ENCODE peak calls at places on chromosomes 7 and 10, in seven cellular contexts. One of them, this sample, is unnamed.

GRCh38 chr10:124156524-124157225 is 63.3 kb upstream of the CHST15 start:
- DNase-seq in ecto neural progenitor cell: no peak
- DNase-seq in GM12865: peak
- DNase-seq in KG1: no peak
- DNase-seq in fibroblast of the conjunctiva: no peak
- DNase-seq in activated CD8-positive, alpha-beta memory T cell treated with anti-CD3 and anti-CD28 coated beads, Interleukin-2, amount 50 U/mL, for 4 hours: no peak
- DNase-seq in cardiac muscle cell: peak
- DNase-seq in this sample: no peak

GRCh38 chr7:123485187-123485586 is 49.2 kb downstream of the IQUB start:
- DNase-seq in ecto neural progenitor cell: no peak
- DNase-seq in GM12865: no peak
- DNase-seq in KG1: no peak
- DNase-seq in fibroblast of the conjunctiva: no peak
- DNase-seq in activated CD8-positive, alpha-beta memory T cell treated with anti-CD3 and anti-CD28 coated beads, Interleukin-2, amount 50 U/mL, for 4 hours: no peak
- DNase-seq in cardiac muscle cell: peak
- DNase-seq in this sample: no peak

GRCh38 chr10:74988055-74988773 is 123.2 kb upstream of the SAMD8 start:
- DNase-seq in ecto neural progenitor cell: no peak
- DNase-seq in GM12865: no peak
- DNase-seq in KG1: no peak
- DNase-seq in fibroblast of the conjunctiva: no peak
- DNase-seq in activated CD8-positive, alpha-beta memory T cell treated with anti-CD3 and anti-CD28 coated beads, Interleukin-2, amount 50 U/mL, for 4 hours: no peak
- DNase-seq in cardiac muscle cell: peak
- DNase-seq in this sample: no peak

GRCh38 chr10:23344251-23344841 is at the start of gene C10orf67:
- DNase-seq in ecto neural progenitor cell: peak
- DNase-seq in GM12865: no peak
- DNase-seq in KG1: no peak
- DNase-seq in fibroblast of the conjunctiva: peak
- DNase-seq in activated CD8-positive, alpha-beta memory T cell treated with anti-CD3 and anti-CD28 coated beads, Interleukin-2, amount 50 U/mL, for 4 hours: peak
- DNase-seq in cardiac muscle cell: peak
- DNase-seq in this sample: peak

GRCh38 chr10:127150136-127150535 is 46.3 kb downstream of the INSYN2A start:
- DNase-seq in ecto neural progenitor cell: no peak
- DNase-seq in GM12865: no peak
- DNase-seq in KG1: no peak
- DNase-seq in fibroblast of the conjunctiva: no peak
- DNase-seq in activated CD8-positive, alpha-beta memory T cell treated with anti-CD3 and anti-CD28 coated beads, Interleukin-2, amount 50 U/mL, for 4 hours: no peak
- DNase-seq in cardiac muscle cell: peak
- DNase-seq in this sample: no peak

GRCh38 chr7:84060760-84061261 is 133.8 kb downstream of the SEMA3A start:
- DNase-seq in ecto neural progenitor cell: no peak
- DNase-seq in GM12865: no peak
- DNase-seq in KG1: no peak
- DNase-seq in fibroblast of the conjunctiva: no peak
- DNase-seq in activated CD8-positive, alpha-beta memory T cell treated with anti-CD3 and anti-CD28 coated beads, Interleukin-2, amount 50 U/mL, for 4 hours: no peak
- DNase-seq in cardiac muscle cell: peak
- DNase-seq in this sample: no peak

GRCh38 chr7:117020605-117021002 is 67.3 kb downstream of the ST7 start:
- DNase-seq in ecto neural progenitor cell: no peak
- DNase-seq in GM12865: no peak
- DNase-seq in KG1: no peak
- DNase-seq in fibroblast of the conjunctiva: no peak
- DNase-seq in activated CD8-positive, alpha-beta memory T cell treated with anti-CD3 and anti-CD28 coated beads, Interleukin-2, amount 50 U/mL, for 4 hours: no peak
- DNase-seq in cardiac muscle cell: no peak
- DNase-seq in this sample: peak

GRCh38 chr7:66921396-66921917 is 432 bp downstream of the TMEM248 start:
- DNase-seq in ecto neural progenitor cell: peak
- DNase-seq in GM12865: no peak
- DNase-seq in KG1: no peak
- DNase-seq in fibroblast of the conjunctiva: no peak
- DNase-seq in activated CD8-positive, alpha-beta memory T cell treated with anti-CD3 and anti-CD28 coated beads, Interleukin-2, amount 50 U/mL, for 4 hours: no peak
- DNase-seq in cardiac muscle cell: peak
- DNase-seq in this sample: peak